ENCODE peak calls at places on chromosomes 5 and 9, in six cellular contexts. One of them, this sample, is unnamed.

GRCh38 chr5:164204338-164204946 is 699.0 kb downstream of the MAT2B start:
- DNase-seq in small intestine: no peak
- DNase-seq in ELR: peak; percentile 60
- DNase-seq in endothelial cell of umbilical vein: peak; percentile 50
- DNase-seq in stimulated activated naive CD4-positive, alpha-beta T cell: no peak
- DNase-seq in NCI-H69: no peak
- DNase-seq in this sample: no peak

GRCh38 chr5:67353500-67353931 is 156.9 kb upstream of the CD180 start:
- DNase-seq in small intestine: peak; percentile 18
- DNase-seq in ELR: no peak
- DNase-seq in endothelial cell of umbilical vein: no peak
- DNase-seq in stimulated activated naive CD4-positive, alpha-beta T cell: no peak
- DNase-seq in NCI-H69: peak; percentile 94
- DNase-seq in this sample: no peak

GRCh38 chr5:81420039-81420667 is 26.2 kb upstream of the ACOT12 start:
- DNase-seq in small intestine: no peak
- DNase-seq in ELR: peak; percentile 98
- DNase-seq in endothelial cell of umbilical vein: peak; percentile 85
- DNase-seq in stimulated activated naive CD4-positive, alpha-beta T cell: no peak
- DNase-seq in NCI-H69: no peak
- DNase-seq in this sample: no peak

GRCh38 chr9:81113408-81114124 is 575.8 kb downstream of the TLE1 start:
- DNase-seq in small intestine: no peak
- DNase-seq in ELR: no peak
- DNase-seq in endothelial cell of umbilical vein: no peak
- DNase-seq in stimulated activated naive CD4-positive, alpha-beta T cell: no peak
- DNase-seq in NCI-H69: peak; percentile 97
- DNase-seq in this sample: no peak

GRCh38 chr5:60687927-60688720 is 11.8 kb downstream of the DEPDC1B start:
- DNase-seq in small intestine: peak; percentile 61
- DNase-seq in ELR: peak; percentile 71
- DNase-seq in endothelial cell of umbilical vein: peak; percentile 32
- DNase-seq in stimulated activated naive CD4-positive, alpha-beta T cell: no peak
- DNase-seq in NCI-H69: peak; percentile 41
- DNase-seq in this sample: no peak

GRCh38 chr5:78718827-78719226 is 70.3 kb upstream of the LHFPL2 start:
- DNase-seq in small intestine: no peak
- DNase-seq in ELR: no peak
- DNase-seq in endothelial cell of umbilical vein: no peak
- DNase-seq in stimulated activated naive CD4-positive, alpha-beta T cell: no peak
- DNase-seq in NCI-H69: no peak
- DNase-seq in this sample: no peak

GRCh38 chr9:110183208-110184145 is 24.5 kb downstream of the C9orf152 start:
- DNase-seq in small intestine: peak; percentile 84
- DNase-seq in ELR: peak; percentile 77
- DNase-seq in endothelial cell of umbilical vein: peak; percentile 74
- DNase-seq in stimulated activated naive CD4-positive, alpha-beta T cell: peak; percentile 32
- DNase-seq in NCI-H69: peak; percentile 82
- DNase-seq in this sample: peak; percentile 18

GRCh38 chr5:51398875-51399635 is 15.8 kb downstream of the ISL1 start:
- DNase-seq in small intestine: no peak
- DNase-seq in ELR: no peak
- DNase-seq in endothelial cell of umbilical vein: no peak
- DNase-seq in stimulated activated naive CD4-positive, alpha-beta T cell: no peak
- DNase-seq in NCI-H69: no peak
- DNase-seq in this sample: no peak

GRCh38 chr9:127365461-127365860 is 31.5 kb upstream of the SLC2A8 start:
- DNase-seq in small intestine: no peak
- DNase-seq in ELR: no peak
- DNase-seq in endothelial cell of umbilical vein: no peak
- DNase-seq in stimulated activated naive CD4-positive, alpha-beta T cell: no peak
- DNase-seq in NCI-H69: no peak
- DNase-seq in this sample: no peak

GRCh38 chr5:170491479-170491878 is 12.3 kb upstream of the KCNIP1 start:
- DNase-seq in small intestine: no peak
- DNase-seq in ELR: peak; percentile 78
- DNase-seq in endothelial cell of umbilical vein: peak; percentile 91
- DNase-seq in stimulated activated naive CD4-positive, alpha-beta T cell: no peak
- DNase-seq in NCI-H69: no peak
- DNase-seq in this sample: no peak

GRCh38 chr9:88310310-88310980 is 77.8 kb upstream of the SPIN1 start:
- DNase-seq in small intestine: no peak
- DNase-seq in ELR: peak; percentile 19
- DNase-seq in endothelial cell of umbilical vein: no peak
- DNase-seq in stimulated activated naive CD4-positive, alpha-beta T cell: no peak
- DNase-seq in NCI-H69: peak; percentile 8
- DNase-seq in this sample: no peak

GRCh38 chr9:88534456-88535225 is at the start of gene NXNL2:
- DNase-seq in small intestine: peak; percentile 43
- DNase-seq in ELR: peak; percentile 87
- DNase-seq in endothelial cell of umbilical vein: peak; percentile 61
- DNase-seq in stimulated activated naive CD4-positive, alpha-beta T cell: peak; percentile 53
- DNase-seq in NCI-H69: peak; percentile 77
- DNase-seq in this sample: no peak

GRCh38 chr5:2017540-2018389 is 135.0 kb upstream of the IRX4 start:
- DNase-seq in small intestine: peak; percentile 20
- DNase-seq in ELR: peak; percentile 9
- DNase-seq in endothelial cell of umbilical vein: peak; percentile 14
- DNase-seq in stimulated activated naive CD4-positive, alpha-beta T cell: peak; percentile 23
- DNase-seq in NCI-H69: peak; percentile 7
- DNase-seq in this sample: no peak

GRCh38 chr9:132585954-132586829 is 3.8 kb downstream of the BARHL1 start:
- DNase-seq in small intestine: no peak
- DNase-seq in ELR: no peak
- DNase-seq in endothelial cell of umbilical vein: no peak
- DNase-seq in stimulated activated naive CD4-positive, alpha-beta T cell: no peak
- DNase-seq in NCI-H69: peak; percentile 69
- DNase-seq in this sample: no peak

GRCh38 chr5:147576646-147577535 is 67.0 kb upstream of the DPYSL3 start:
- DNase-seq in small intestine: peak; percentile 29
- DNase-seq in ELR: peak; percentile 62
- DNase-seq in endothelial cell of umbilical vein: peak; percentile 45
- DNase-seq in stimulated activated naive CD4-positive, alpha-beta T cell: no peak
- DNase-seq in NCI-H69: peak; percentile 66
- DNase-seq in this sample: peak; percentile 69

GRCh38 chr9:122446819-122447484 is 30.8 kb downstream of the OR1J1 start:
- DNase-seq in small intestine: no peak
- DNase-seq in ELR: no peak
- DNase-seq in endothelial cell of umbilical vein: peak; percentile 86
- DNase-seq in stimulated activated naive CD4-positive, alpha-beta T cell: no peak
- DNase-seq in NCI-H69: no peak
- DNase-seq in this sample: no peak

GRCh38 chr9:134867917-134868750 is 12.5 kb upstream of the FCN2 start:
- DNase-seq in small intestine: no peak
- DNase-seq in ELR: no peak
- DNase-seq in endothelial cell of umbilical vein: no peak
- DNase-seq in stimulated activated naive CD4-positive, alpha-beta T cell: no peak
- DNase-seq in NCI-H69: no peak
- DNase-seq in this sample: no peak

GRCh38 chr5:74822288-74822687 is 43.9 kb downstream of the FAM169A start:
- DNase-seq in small intestine: no peak
- DNase-seq in ELR: no peak
- DNase-seq in endothelial cell of umbilical vein: no peak
- DNase-seq in stimulated activated naive CD4-positive, alpha-beta T cell: no peak
- DNase-seq in NCI-H69: no peak
- DNase-seq in this sample: no peak

GRCh38 chr5:154487541-154487940 is 9.5 kb upstream of the HAND1 start:
- DNase-seq in small intestine: no peak
- DNase-seq in ELR: no peak
- DNase-seq in endothelial cell of umbilical vein: no peak
- DNase-seq in stimulated activated naive CD4-positive, alpha-beta T cell: no peak
- DNase-seq in NCI-H69: peak; percentile 84
- DNase-seq in this sample: no peak

GRCh38 chr5:126594676-126595485 is at the start of gene ALDH7A1:
- DNase-seq in small intestine: peak; percentile 92
- DNase-seq in ELR: peak; percentile 96
- DNase-seq in endothelial cell of umbilical vein: peak; percentile 96
- DNase-seq in stimulated activated naive CD4-positive, alpha-beta T cell: peak; percentile 46
- DNase-seq in NCI-H69: peak; percentile 99
- DNase-seq in this sample: peak; percentile 52

GRCh38 chr9:136511670-136512592 is 29.1 kb upstream of the SEC16A start:
- DNase-seq in small intestine: no peak
- DNase-seq in ELR: no peak
- DNase-seq in endothelial cell of umbilical vein: peak; percentile 99
- DNase-seq in stimulated activated naive CD4-positive, alpha-beta T cell: no peak
- DNase-seq in NCI-H69: no peak
- DNase-seq in this sample: no peak

GRCh38 chr9:133004091-133005072 is 25.9 kb downstream of the GFI1B start:
- DNase-seq in small intestine: no peak
- DNase-seq in ELR: no peak
- DNase-seq in endothelial cell of umbilical vein: no peak
- DNase-seq in stimulated activated naive CD4-positive, alpha-beta T cell: no peak
- DNase-seq in NCI-H69: no peak
- DNase-seq in this sample: no peak

GRCh38 chr9:4196376-4196775 is 103.5 kb downstream of the GLIS3 start:
- DNase-seq in small intestine: no peak
- DNase-seq in ELR: peak; percentile 56
- DNase-seq in endothelial cell of umbilical vein: no peak
- DNase-seq in stimulated activated naive CD4-positive, alpha-beta T cell: no peak
- DNase-seq in NCI-H69: no peak
- DNase-seq in this sample: no peak

GRCh38 chr9:32866292-32866691 is 83.0 kb downstream of the TMEM215 start:
- DNase-seq in small intestine: no peak
- DNase-seq in ELR: no peak
- DNase-seq in endothelial cell of umbilical vein: no peak
- DNase-seq in stimulated activated naive CD4-positive, alpha-beta T cell: no peak
- DNase-seq in NCI-H69: no peak
- DNase-seq in this sample: no peak

GRCh38 chr9:97502222-97502983 is 937 bp downstream of the TMOD1 start:
- DNase-seq in small intestine: no peak
- DNase-seq in ELR: no peak
- DNase-seq in endothelial cell of umbilical vein: no peak
- DNase-seq in stimulated activated naive CD4-positive, alpha-beta T cell: no peak
- DNase-seq in NCI-H69: peak; percentile 75
- DNase-seq in this sample: no peak

GRCh38 chr5:121969660-121970295 is 8.0 kb downstream of the SRFBP1 start:
- DNase-seq in small intestine: no peak
- DNase-seq in ELR: peak; percentile 45
- DNase-seq in endothelial cell of umbilical vein: peak; percentile 47
- DNase-seq in stimulated activated naive CD4-positive, alpha-beta T cell: no peak
- DNase-seq in NCI-H69: no peak
- DNase-seq in this sample: no peak

GRCh38 chr5:59724482-59725392 is 168.8 kb downstream of the PDE4D start:
- DNase-seq in small intestine: peak; percentile 51
- DNase-seq in ELR: peak; percentile 68
- DNase-seq in endothelial cell of umbilical vein: peak; percentile 39
- DNase-seq in stimulated activated naive CD4-positive, alpha-beta T cell: no peak
- DNase-seq in NCI-H69: peak; percentile 89
- DNase-seq in this sample: no peak

GRCh38 chr5:124194282-124194681 is 552.2 kb downstream of the ZNF608 start:
- DNase-seq in small intestine: no peak
- DNase-seq in ELR: no peak
- DNase-seq in endothelial cell of umbilical vein: no peak
- DNase-seq in stimulated activated naive CD4-positive, alpha-beta T cell: no peak
- DNase-seq in NCI-H69: no peak
- DNase-seq in this sample: no peak

GRCh38 chr9:91162784-91163440 is 198.8 kb downstream of the AUH start:
- DNase-seq in small intestine: peak; percentile 51
- DNase-seq in ELR: peak; percentile 47
- DNase-seq in endothelial cell of umbilical vein: no peak
- DNase-seq in stimulated activated naive CD4-positive, alpha-beta T cell: no peak
- DNase-seq in NCI-H69: no peak
- DNase-seq in this sample: peak; percentile 53

GRCh38 chr5:64330728-64331231 is 165.1 kb downstream of the RNF180 start:
- DNase-seq in small intestine: no peak
- DNase-seq in ELR: no peak
- DNase-seq in endothelial cell of umbilical vein: no peak
- DNase-seq in stimulated activated naive CD4-positive, alpha-beta T cell: no peak
- DNase-seq in NCI-H69: no peak
- DNase-seq in this sample: no peak

GRCh38 chr9:113309204-113309813 is 6.1 kb upstream of the RNF183 start:
- DNase-seq in small intestine: peak; percentile 71
- DNase-seq in ELR: peak; percentile 70
- DNase-seq in endothelial cell of umbilical vein: peak; percentile 55
- DNase-seq in stimulated activated naive CD4-positive, alpha-beta T cell: peak; percentile 37
- DNase-seq in NCI-H69: peak; percentile 67
- DNase-seq in this sample: no peak

GRCh38 chr9:36985769-36986547 is 48.1 kb downstream of the PAX5 start:
- DNase-seq in small intestine: no peak
- DNase-seq in ELR: peak; percentile 14
- DNase-seq in endothelial cell of umbilical vein: no peak
- DNase-seq in stimulated activated naive CD4-positive, alpha-beta T cell: no peak
- DNase-seq in NCI-H69: peak; percentile 93
- DNase-seq in this sample: no peak

GRCh38 chr9:98983295-98984268 is 39.9 kb downstream of the COL15A1 start:
- DNase-seq in small intestine: no peak
- DNase-seq in ELR: peak; percentile 90
- DNase-seq in endothelial cell of umbilical vein: no peak
- DNase-seq in stimulated activated naive CD4-positive, alpha-beta T cell: no peak
- DNase-seq in NCI-H69: peak; percentile 10
- DNase-seq in this sample: no peak

GRCh38 chr5:155046591-155046990 is 33.0 kb downstream of the KIF4B start:
- DNase-seq in small intestine: no peak
- DNase-seq in ELR: no peak
- DNase-seq in endothelial cell of umbilical vein: no peak
- DNase-seq in stimulated activated naive CD4-positive, alpha-beta T cell: no peak
- DNase-seq in NCI-H69: peak; percentile 95
- DNase-seq in this sample: no peak

GRCh38 chr5:93632327-93632726 is 49.3 kb downstream of the NR2F1 start:
- DNase-seq in small intestine: no peak
- DNase-seq in ELR: no peak
- DNase-seq in endothelial cell of umbilical vein: no peak
- DNase-seq in stimulated activated naive CD4-positive, alpha-beta T cell: no peak
- DNase-seq in NCI-H69: no peak
- DNase-seq in this sample: no peak

GRCh38 chr9:137412431-137412830 is 10.5 kb downstream of the EXD3 start:
- DNase-seq in small intestine: no peak
- DNase-seq in ELR: peak; percentile 64
- DNase-seq in endothelial cell of umbilical vein: no peak
- DNase-seq in stimulated activated naive CD4-positive, alpha-beta T cell: no peak
- DNase-seq in NCI-H69: no peak
- DNase-seq in this sample: no peak

GRCh38 chr5:177367981-177368960 is 10.5 kb downstream of the RGS14 start:
- DNase-seq in small intestine: peak; percentile 78
- DNase-seq in ELR: no peak
- DNase-seq in endothelial cell of umbilical vein: no peak
- DNase-seq in stimulated activated naive CD4-positive, alpha-beta T cell: no peak
- DNase-seq in NCI-H69: no peak
- DNase-seq in this sample: no peak

This sample was measured in stimulated activated effector memory CD8-positive, alpha-beta T cell treated with anti-CD3 and anti-CD28 coated beads, Interleukin-12 subunit alpha, Interleukin-12 subunit beta, amount 100 ng/mL, for 72 hours.